ENCODE peak calls at places on chromosomes 5 and 9, in seven cellular contexts. B is tibial nerve; K is HCT116; Z is CD4-positive, alpha-beta memory T cell; V is body of pancreas; U is lower lobe of right lung; I is lung. X is an unnamed sample. For H3K36me3, the result is how much of the 10 kb centered on the place peaks cover.

GRCh38 chr9:73715591-73715990 is 563.9 kb downstream of the ANXA1 start:
- DNase-seq in B (no peak), K (no peak), Z (no peak), V (no peak), U (no peak), I (no peak), X (no peak)

GRCh38 chr9:93532121-93532520 is 44.3 kb upstream of the PHF2 start:
- DNase-seq in B (no peak), K (no peak), Z (no peak), V (no peak), U (no peak), I (no peak), X (no peak)

GRCh38 chr5:446864-447263 is 3.9 kb downstream of the EXOC3 start:
- DNase-seq in B (no peak), K (peak), Z (peak), V (no peak), U (no peak), I (no peak), X (no peak)

GRCh38 chr5:32909207-32909606 is 198.1 kb downstream of the NPR3 start:
- DNase-seq in B (no peak), K (no peak), Z (no peak), V (no peak), U (no peak), I (no peak), X (no peak)

GRCh38 chr5:180067986-180068385 is 3.6 kb downstream of the RNF130 start:
- DNase-seq in B (no peak), K (no peak), Z (no peak), V (no peak), U (no peak), I (no peak), X (no peak)

GRCh38 chr5:140111859-140112551 is 1.9 kb upstream of the PURA start:
- DNase-seq in B (no peak), K (no peak), Z (no peak), V (no peak), U (no peak), I (no peak), X (no peak)

GRCh38 chr9:36486454-36486932 is 86.2 kb upstream of the MELK start:
- DNase-seq in B (no peak), K (no peak), Z (no peak), V (peak), U (no peak), I (no peak), X (peak)

GRCh38 chr9:129826344-129826743 is 2.4 kb upstream of the TOR1A start:
- DNase-seq in B (no peak), K (no peak), Z (no peak), V (no peak), U (no peak), I (no peak), X (no peak)

GRCh38 chr5:33343661-33344327 is 97.0 kb upstream of the TARS1 start:
- DNase-seq in B (no peak), K (peak), Z (no peak), V (no peak), U (no peak), I (no peak), X (no peak)

GRCh38 chr5:151086905-151087360 is 6.1 kb upstream of the TNIP1 start:
- DNase-seq in B (no peak), K (no peak), Z (peak), V (no peak), U (no peak), I (no peak), X (peak)

GRCh38 chr9:38621434-38622082 is 1.2 kb upstream of the ANKRD18A start:
- DNase-seq in B (no peak), K (no peak), Z (peak), V (peak), U (peak), I (peak), X (peak)

GRCh38 chr5:71719092-71719964 is at the start of gene CARTPT:
- DNase-seq in B (no peak), K (no peak), Z (no peak), V (no peak), U (no peak), I (no peak), X (peak)

GRCh38 chr9:73537561-73537960 is 385.9 kb downstream of the ANXA1 start:
- DNase-seq in B (no peak), K (no peak), Z (no peak), V (no peak), U (no peak), I (no peak), X (no peak)

GRCh38 chr5:178186417-178186816 is 754 bp downstream of the GMCL2 start:
- DNase-seq in B (no peak), K (no peak), Z (no peak), V (no peak), U (no peak), I (no peak), X (no peak)

GRCh38 chr9:69936427-69936826 is 107.2 kb upstream of the MAMDC2 start:
- DNase-seq in B (no peak), K (no peak), Z (no peak), V (no peak), U (no peak), I (no peak), X (no peak)

GRCh38 chr9:115548826-115549225 is 430.9 kb upstream of the TNC start:
- DNase-seq in B (no peak), K (no peak), Z (no peak), V (no peak), U (no peak), I (no peak), X (peak)

GRCh38 chr9:87120610-87121009 is 173.3 kb upstream of the GAS1 start:
- DNase-seq in B (no peak), K (no peak), Z (no peak), V (no peak), U (no peak), I (no peak), X (no peak)

GRCh38 chr9:133825555-133826198 is 87.5 kb upstream of the SARDH start:
- DNase-seq in B (no peak), K (no peak), Z (no peak), V (no peak), U (no peak), I (no peak), X (no peak)

GRCh38 chr9:126851286-126851880 is 9.1 kb upstream of the ZBTB34 start:
- DNase-seq in B (no peak), K (no peak), Z (no peak), V (no peak), U (no peak), I (no peak), X (no peak)

GRCh38 chr5:133336969-133337410 is 275.4 kb downstream of the FSTL4 start:
- DNase-seq in B (no peak), K (no peak), Z (no peak), V (no peak), U (no peak), I (no peak), X (no peak)

GRCh38 chr5:167478156-167478555 is 813.3 kb upstream of the WWC1 start:
- DNase-seq in B (no peak), K (no peak), Z (no peak), V (no peak), U (no peak), I (no peak), X (no peak)

GRCh38 chr5:177188775-177189174 is 55.2 kb downstream of the NSD1 start:
- DNase-seq in B (no peak), K (no peak), Z (no peak), V (no peak), U (no peak), I (no peak), X (no peak)

GRCh38 chr5:119373449-119373858 is 17.6 kb downstream of the TNFAIP8 start:
- DNase-seq in B (no peak), K (no peak), Z (no peak), V (no peak), U (no peak), I (no peak), X (no peak)

GRCh38 chr5:55232194-55232984 is 1.0 kb downstream of the CCNO start:
- DNase-seq in B (no peak), K (peak), Z (peak), V (peak), U (peak), I (no peak), X (peak)

GRCh38 chr9:132769895-132770774 is 99.9 kb downstream of the GTF3C4 start:
- DNase-seq in B (peak), K (no peak), Z (peak), V (peak), U (peak), I (peak), X (no peak)

GRCh38 chr9:94887721-94888120 is 161.2 kb downstream of the AOPEP start:
- DNase-seq in B (no peak), K (no peak), Z (no peak), V (no peak), U (no peak), I (no peak), X (no peak)

GRCh38 chr5:126477681-126478117 is 54.5 kb downstream of the GRAMD2B start:
- DNase-seq in B (no peak), K (no peak), Z (no peak), V (no peak), U (no peak), I (no peak), X (no peak)

GRCh38 chr5:141811287-141812155 is 66.7 kb downstream of the PCDH1 start:
- DNase-seq in B (no peak), K (no peak), Z (peak), V (peak), U (no peak), I (no peak), X (peak)

GRCh38 chr9:107665057-107665456 is 175.5 kb upstream of the KLF4 start:
- DNase-seq in B (no peak), K (no peak), Z (no peak), V (no peak), U (no peak), I (no peak), X (no peak)

GRCh38 chr9:38048319-38048969 is 20.6 kb downstream of the SHB start:
- DNase-seq in B (no peak), K (no peak), Z (no peak), V (no peak), U (no peak), I (no peak), X (no peak)

GRCh38 chr5:39219433-39219832 is at the start of gene FYB1:
- DNase-seq in B (peak), K (no peak), Z (no peak), V (no peak), U (peak), I (peak), X (no peak)

GRCh38 chr5:36236801-36237200 is 4.9 kb downstream of the NADK2 start:
- DNase-seq in B (no peak), K (no peak), Z (no peak), V (no peak), U (no peak), I (no peak), X (no peak)

GRCh38 chr5:59724482-59725392 is 168.8 kb downstream of the PDE4D start:
- DNase-seq in B (no peak), K (peak), Z (no peak), V (peak), U (no peak), I (peak), X (peak)

GRCh38 chr9:97565262-97565661 is 63.8 kb downstream of the TMOD1 start:
- DNase-seq in B (no peak), K (no peak), Z (no peak), V (no peak), U (no peak), I (no peak), X (no peak)

DNA sequence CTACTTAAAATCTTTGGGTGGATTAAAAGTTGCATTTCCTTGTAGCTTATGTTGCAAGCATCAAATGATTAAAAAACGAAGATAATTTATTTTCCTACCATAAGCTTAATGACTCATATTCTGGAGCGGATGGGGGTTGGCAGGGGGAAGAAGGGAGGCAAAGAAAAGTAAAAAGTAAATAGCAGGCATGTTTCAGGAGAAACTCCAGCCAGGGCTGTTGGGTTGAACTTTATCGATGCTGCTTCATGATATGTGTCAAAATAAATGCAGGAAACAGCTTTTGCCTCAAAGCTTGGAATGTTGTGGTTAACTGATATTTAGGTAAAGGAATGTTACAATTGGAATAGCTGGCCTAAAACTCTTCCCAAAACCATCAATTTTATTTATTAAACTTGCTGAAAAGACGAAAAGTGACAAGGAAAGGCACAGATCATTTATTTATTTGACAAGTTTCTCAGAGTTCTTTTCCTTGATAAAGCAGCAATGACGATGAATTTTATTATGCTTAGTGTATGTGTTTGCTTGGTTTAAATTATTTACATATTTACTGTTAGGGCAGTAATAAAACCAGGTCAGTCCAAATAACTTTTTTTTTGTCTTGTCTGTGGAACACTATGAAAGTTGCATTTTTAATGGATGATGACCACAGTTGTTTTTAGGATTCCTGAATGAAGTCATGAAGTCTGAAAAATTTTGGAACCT is 177.9 kb downstream of the PCSK1 start:
- DNase-seq in B (no peak), K (no peak), Z (no peak), V (peak), U (no peak), I (no peak), X (peak)
- H3K27ac ChIP-seq in B (no peak), K (no peak), Z (no peak), V (peak), U (no peak), I (no peak), X (peak)

GRCh38 chr9:35079041-35079425 is 709 bp downstream of the FANCG start:
- DNase-seq in B (no peak), K (no peak), Z (no peak), V (no peak), U (no peak), I (no peak), X (peak)

GRCh38 chr9:35079426-35080341 is at the start of gene FANCG:
- DNase-seq in B (peak), K (peak), Z (peak), V (peak), U (peak), I (peak), X (peak)

GRCh38 chr9:35075358-35075757 is 2.9 kb upstream of the VCP start:
- DNase-seq in B (no peak), K (no peak), Z (no peak), V (no peak), U (no peak), I (no peak), X (no peak)

GRCh38 chr9:35076848-35077247 is 2.9 kb downstream of the FANCG start:
- DNase-seq in B (no peak), K (no peak), Z (no peak), V (no peak), U (no peak), I (no peak), X (no peak)

DNA sequence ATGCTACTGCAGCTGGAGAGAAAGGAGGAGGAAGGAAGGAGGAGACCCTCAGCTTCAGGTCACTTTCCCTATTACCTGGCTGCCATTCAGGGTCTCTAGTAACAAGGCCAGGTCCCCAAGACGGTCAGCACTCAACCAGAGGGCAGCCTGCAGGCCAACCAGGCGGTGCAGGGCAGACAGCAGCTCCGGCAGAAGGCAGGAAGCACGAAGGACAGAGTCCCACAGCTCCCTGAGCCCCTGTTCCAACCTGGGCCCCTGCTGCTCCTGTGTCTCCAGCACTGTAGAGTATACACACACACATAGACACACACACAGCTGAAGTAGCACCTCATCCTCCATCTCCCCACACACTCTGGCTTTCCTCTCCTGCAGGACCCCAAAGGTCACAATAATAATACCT is 1.7 kb downstream of the FANCG start:
- DNase-seq in B (no peak), K (no peak), Z (no peak), V (no peak), U (no peak), I (no peak), X (no peak)
- H3K4me3 ChIP-seq in B (no peak), K (peak), Z (no peak), V (no peak), U (no peak), I (no peak), X (peak)

GRCh38 chr9:138117836-138118235 is 240.3 kb downstream of the CACNA1B start:
- DNase-seq in B (no peak), K (no peak), Z (no peak), V (no peak), U (no peak), I (no peak), X (no peak)
- H3K36me3 ChIP-seq in B (under half), K (under half), Z (under half), V (under half), U (under half), I (under half), X (under half)

DNA sequence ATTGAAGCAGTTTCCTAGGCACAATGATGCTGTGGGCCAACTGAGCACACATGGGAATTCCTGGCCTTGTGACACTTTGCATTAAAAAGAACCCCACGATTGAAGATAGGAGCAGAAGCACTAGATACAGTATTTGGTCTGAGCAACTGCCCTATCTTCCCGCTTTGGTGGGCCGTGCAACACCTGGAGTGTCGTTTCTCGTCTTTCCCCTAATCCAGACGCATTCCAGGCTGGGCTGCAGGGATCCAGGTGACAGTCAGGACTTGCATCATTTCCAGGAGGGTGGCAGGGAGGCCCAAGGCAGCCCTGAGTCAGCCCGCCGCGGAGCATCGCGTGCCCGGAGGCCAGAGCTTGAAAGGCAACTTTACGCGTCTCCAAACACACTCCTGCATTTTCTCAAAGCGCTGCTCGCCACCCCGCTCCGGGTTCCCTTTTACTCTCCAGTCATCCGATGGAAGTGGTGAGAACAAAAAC is 719 bp upstream of the STC2 start:
- DNase-seq in B (no peak), K (peak), Z (no peak), V (peak), U (no peak), I (no peak), X (peak)
- H3K27ac ChIP-seq in B (no peak), K (peak), Z (no peak), V (peak), U (no peak), I (peak), X (peak)

GRCh38 chr5:114361724-114362196 is at the start of gene KCNN2:
- DNase-seq in B (no peak), K (no peak), Z (no peak), V (peak), U (peak), I (peak), X (no peak)

GRCh38 chr5:114360816-114361723 is 800 bp upstream of the KCNN2 start:
- DNase-seq in B (no peak), K (no peak), Z (no peak), V (peak), U (no peak), I (no peak), X (no peak)

GRCh38 chr5:114362977-114363721 is 1.3 kb downstream of the KCNN2 start:
- DNase-seq in B (no peak), K (no peak), Z (no peak), V (peak), U (no peak), I (no peak), X (no peak)

GRCh38 chr5:114362197-114362976 is 517 bp downstream of the KCNN2 start:
- DNase-seq in B (no peak), K (no peak), Z (no peak), V (no peak), U (peak), I (no peak), X (no peak)

GRCh38 chr5:114363837-114364236 is 2.0 kb downstream of the KCNN2 start:
- DNase-seq in B (no peak), K (no peak), Z (no peak), V (no peak), U (no peak), I (no peak), X (no peak)
- H3K4me3 ChIP-seq in B (peak), K (no peak), Z (no peak), V (peak), U (peak), I (peak), X (no peak)

DNA sequence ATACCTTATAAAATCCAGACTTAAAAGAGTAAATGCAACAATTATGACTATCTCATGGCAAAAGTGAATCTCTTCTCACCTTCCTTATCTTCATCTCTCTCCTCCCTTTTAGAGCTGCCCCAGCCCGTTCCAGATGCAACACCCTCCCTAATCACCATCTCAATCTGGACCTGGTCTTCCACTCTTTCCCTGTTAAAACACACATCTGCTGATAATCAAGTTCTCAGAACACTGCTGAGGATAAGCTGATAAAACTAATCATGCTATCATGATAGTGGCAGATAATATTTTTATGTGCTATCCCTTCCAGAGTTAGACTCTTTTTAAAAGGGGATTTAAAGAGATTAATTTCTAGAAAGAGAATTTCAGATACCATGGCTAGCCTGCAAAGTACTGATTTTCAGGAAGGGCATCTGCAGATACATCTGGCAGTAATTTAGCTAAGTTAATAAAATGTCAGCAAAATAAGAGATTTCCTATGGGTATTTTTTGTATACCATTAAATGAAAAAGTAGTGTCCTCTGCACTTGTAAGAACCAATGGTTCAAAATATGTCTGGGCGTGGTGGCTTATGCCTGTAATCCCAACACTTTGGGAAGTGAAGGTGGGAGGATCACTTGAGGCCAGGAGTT is 17.2 kb downstream of the SGTB start:
- DNase-seq in B (no peak), K (no peak), Z (no peak), V (no peak), U (no peak), I (no peak), X (no peak)
- H3K36me3 ChIP-seq in B (under half), K (under half), Z (under half), V (under half), U (under half), I (under half), X (under half)

GRCh38 chr9:29437515-29437914 is 1864.2 kb upstream of the C9orf72 start:
- DNase-seq in B (no peak), K (no peak), Z (no peak), V (no peak), U (no peak), I (no peak), X (no peak)
- H3K27ac ChIP-seq in B (no peak), K (no peak), Z (no peak), V (no peak), U (no peak), I (no peak), X (no peak)

GRCh38 chr5:6448622-6449464 is at the start of gene UBE2QL1:
- DNase-seq in B (no peak), K (no peak), Z (no peak), V (peak), U (no peak), I (no peak), X (no peak)
- H3K4me3 ChIP-seq in B (peak), K (no peak), Z (no peak), V (no peak), U (peak), I (peak), X (no peak)

GRCh38 chr5:138552700-138553099 is 9.7 kb upstream of the ETF1 start:
- DNase-seq in B (no peak), K (no peak), Z (no peak), V (no peak), U (no peak), I (no peak), X (no peak)
- H3K36me3 ChIP-seq in B (under half), K (under half), Z (under half), V (under half), U (half or more), I (under half), X (under half)

X was measured in SJCRH30.